ENCODE peak calls at places on chromosomes 6 and 20, in five cellular contexts. One of them, this sample, is unnamed.

GRCh38 chr6:39310542-39310941 is 3.7 kb downstream of the KCNK17 start:
- DNase-seq in H54: no peak
- DNase-seq in activated naive CD8-positive, alpha-beta T cell treated with anti-CD3 and anti-CD28 coated beads, Interleukin-2, amount 50 U/mL, for 24 hours: no peak
- DNase-seq in hepatocyte: no peak
- DNase-seq in stimulated activated CD8-positive, alpha-beta memory T cell treated with anti-CD3 and anti-CD28 coated beads, Interleukin-4, amount 100 ng/mL, for 48 hours: no peak
- DNase-seq in this sample: no peak

GRCh38 chr6:29676981-29677601 is 3.9 kb downstream of the ZFP57 start:
- DNase-seq in hepatocyte: no peak
- DNase-seq in activated naive CD8-positive, alpha-beta T cell treated with anti-CD3 and anti-CD28 coated beads, Interleukin-2, amount 50 U/mL, for 24 hours: no peak
- DNase-seq in stimulated activated CD8-positive, alpha-beta memory T cell treated with anti-CD3 and anti-CD28 coated beads, Interleukin-4, amount 100 ng/mL, for 48 hours: no peak
- DNase-seq in H54: no peak
- DNase-seq in this sample: peak; percentile 55

GRCh38 chr6:36986704-36987047 is 680 bp upstream of the MTCH1 start:
- DNase-seq in stimulated activated CD8-positive, alpha-beta memory T cell treated with anti-CD3 and anti-CD28 coated beads, Interleukin-4, amount 100 ng/mL, for 48 hours: no peak
- DNase-seq in activated naive CD8-positive, alpha-beta T cell treated with anti-CD3 and anti-CD28 coated beads, Interleukin-2, amount 50 U/mL, for 24 hours: no peak
- DNase-seq in hepatocyte: no peak
- DNase-seq in H54: no peak
- DNase-seq in this sample: no peak

GRCh38 chr6:14544689-14545088 is 427.1 kb downstream of the CD83 start:
- DNase-seq in stimulated activated CD8-positive, alpha-beta memory T cell treated with anti-CD3 and anti-CD28 coated beads, Interleukin-4, amount 100 ng/mL, for 48 hours: no peak
- DNase-seq in H54: no peak
- DNase-seq in hepatocyte: no peak
- DNase-seq in activated naive CD8-positive, alpha-beta T cell treated with anti-CD3 and anti-CD28 coated beads, Interleukin-2, amount 50 U/mL, for 24 hours: no peak
- DNase-seq in this sample: no peak

GRCh38 chr6:13284646-13285045 is 43.7 kb downstream of the TBC1D7 start:
- DNase-seq in activated naive CD8-positive, alpha-beta T cell treated with anti-CD3 and anti-CD28 coated beads, Interleukin-2, amount 50 U/mL, for 24 hours: no peak
- DNase-seq in stimulated activated CD8-positive, alpha-beta memory T cell treated with anti-CD3 and anti-CD28 coated beads, Interleukin-4, amount 100 ng/mL, for 48 hours: no peak
- DNase-seq in hepatocyte: no peak
- DNase-seq in H54: no peak
- DNase-seq in this sample: no peak

GRCh38 chr20:44594730-44595129 is 12.4 kb downstream of the PKIG start:
- DNase-seq in hepatocyte: no peak
- DNase-seq in activated naive CD8-positive, alpha-beta T cell treated with anti-CD3 and anti-CD28 coated beads, Interleukin-2, amount 50 U/mL, for 24 hours: peak; percentile 42
- DNase-seq in H54: peak; percentile 51
- DNase-seq in stimulated activated CD8-positive, alpha-beta memory T cell treated with anti-CD3 and anti-CD28 coated beads, Interleukin-4, amount 100 ng/mL, for 48 hours: no peak
- DNase-seq in this sample: no peak

GRCh38 chr20:13995841-13996240 is 525 bp downstream of the MACROD2 start:
- DNase-seq in H54: no peak
- DNase-seq in activated naive CD8-positive, alpha-beta T cell treated with anti-CD3 and anti-CD28 coated beads, Interleukin-2, amount 50 U/mL, for 24 hours: no peak
- DNase-seq in hepatocyte: peak; percentile 78
- DNase-seq in stimulated activated CD8-positive, alpha-beta memory T cell treated with anti-CD3 and anti-CD28 coated beads, Interleukin-4, amount 100 ng/mL, for 48 hours: no peak
- DNase-seq in this sample: no peak

GRCh38 chr6:161105408-161105807 is 113.8 kb downstream of the MAP3K4 start:
- DNase-seq in hepatocyte: no peak
- DNase-seq in stimulated activated CD8-positive, alpha-beta memory T cell treated with anti-CD3 and anti-CD28 coated beads, Interleukin-4, amount 100 ng/mL, for 48 hours: no peak
- DNase-seq in H54: no peak
- DNase-seq in activated naive CD8-positive, alpha-beta T cell treated with anti-CD3 and anti-CD28 coated beads, Interleukin-2, amount 50 U/mL, for 24 hours: no peak
- DNase-seq in this sample: peak; percentile 28

GRCh38 chr6:33672808-33673207 is 38.7 kb downstream of the UQCC2 start:
- DNase-seq in activated naive CD8-positive, alpha-beta T cell treated with anti-CD3 and anti-CD28 coated beads, Interleukin-2, amount 50 U/mL, for 24 hours: no peak
- DNase-seq in stimulated activated CD8-positive, alpha-beta memory T cell treated with anti-CD3 and anti-CD28 coated beads, Interleukin-4, amount 100 ng/mL, for 48 hours: no peak
- DNase-seq in H54: peak; percentile 95
- DNase-seq in hepatocyte: peak; percentile 87
- DNase-seq in this sample: peak; percentile 70

GRCh38 chr6:109166643-109167042 is 71.3 kb downstream of the CEP57L1 start:
- DNase-seq in hepatocyte: no peak
- DNase-seq in stimulated activated CD8-positive, alpha-beta memory T cell treated with anti-CD3 and anti-CD28 coated beads, Interleukin-4, amount 100 ng/mL, for 48 hours: no peak
- DNase-seq in H54: no peak
- DNase-seq in activated naive CD8-positive, alpha-beta T cell treated with anti-CD3 and anti-CD28 coated beads, Interleukin-2, amount 50 U/mL, for 24 hours: no peak
- DNase-seq in this sample: no peak

This sample was measured in keratinocyte.